ENCODE peak calls at places on chromosomes 11 and 22, in seven cellular contexts. One of them, this sample, is unnamed.

GRCh38 chr11:86039094-86039493 is 29.8 kb downstream of the PICALM start:
- DNase-seq in endodermal cell: no peak
- DNase-seq in astrocyte of the spinal cord: no peak
- DNase-seq in HFF-Myc: no peak
- DNase-seq in fibroblast of pulmonary artery: no peak
- DNase-seq in HCT116: no peak
- DNase-seq in choroid plexus epithelial cell: no peak
- DNase-seq in this sample: no peak

GRCh38 chr11:95412074-95412473 is 181.1 kb upstream of the SESN3 start:
- DNase-seq in choroid plexus epithelial cell: no peak
- DNase-seq in HFF-Myc: no peak
- DNase-seq in endodermal cell: no peak
- DNase-seq in HCT116: no peak
- DNase-seq in fibroblast of pulmonary artery: no peak
- DNase-seq in astrocyte of the spinal cord: no peak
- DNase-seq in this sample: no peak

GRCh38 chr11:112830255-112830654 is 131.0 kb upstream of the NCAM1 start:
- DNase-seq in endodermal cell: peak
- DNase-seq in astrocyte of the spinal cord: no peak
- DNase-seq in fibroblast of pulmonary artery: no peak
- DNase-seq in HCT116: no peak
- DNase-seq in HFF-Myc: no peak
- DNase-seq in choroid plexus epithelial cell: no peak
- DNase-seq in this sample: no peak

GRCh38 chr11:46281374-46281831 is 3.9 kb downstream of the CREB3L1 start:
- DNase-seq in endodermal cell: peak
- DNase-seq in fibroblast of pulmonary artery: peak
- DNase-seq in HFF-Myc: no peak
- DNase-seq in HCT116: no peak
- DNase-seq in astrocyte of the spinal cord: peak
- DNase-seq in choroid plexus epithelial cell: no peak
- DNase-seq in this sample: peak

GRCh38 chr11:124865902-124866851 is 945 bp downstream of the ROBO3 start:
- DNase-seq in fibroblast of pulmonary artery: peak
- DNase-seq in astrocyte of the spinal cord: peak
- DNase-seq in endodermal cell: peak
- DNase-seq in HCT116: no peak
- DNase-seq in HFF-Myc: no peak
- DNase-seq in choroid plexus epithelial cell: peak
- DNase-seq in this sample: peak

GRCh38 chr11:71438650-71439049 is 9.5 kb downstream of the DHCR7 start:
- DNase-seq in endodermal cell: no peak
- DNase-seq in choroid plexus epithelial cell: no peak
- DNase-seq in HCT116: no peak
- DNase-seq in fibroblast of pulmonary artery: no peak
- DNase-seq in HFF-Myc: no peak
- DNase-seq in astrocyte of the spinal cord: no peak
- DNase-seq in this sample: no peak

GRCh38 chr11:11977206-11977938 is 31.1 kb downstream of the DKK3 start:
- DNase-seq in endodermal cell: peak
- DNase-seq in fibroblast of pulmonary artery: peak
- DNase-seq in HFF-Myc: peak
- DNase-seq in HCT116: peak
- DNase-seq in choroid plexus epithelial cell: peak
- DNase-seq in astrocyte of the spinal cord: peak
- DNase-seq in this sample: peak

GRCh38 chr22:40533712-40534378 is 102.7 kb downstream of the MRTFA start:
- DNase-seq in endodermal cell: no peak
- DNase-seq in HFF-Myc: no peak
- DNase-seq in HCT116: no peak
- DNase-seq in astrocyte of the spinal cord: peak
- DNase-seq in fibroblast of pulmonary artery: peak
- DNase-seq in choroid plexus epithelial cell: peak
- DNase-seq in this sample: no peak

GRCh38 chr11:19259487-19260345 is 19.0 kb upstream of the E2F8 start:
- DNase-seq in astrocyte of the spinal cord: peak
- DNase-seq in choroid plexus epithelial cell: peak
- DNase-seq in HCT116: peak
- DNase-seq in HFF-Myc: no peak
- DNase-seq in endodermal cell: peak
- DNase-seq in fibroblast of pulmonary artery: peak
- DNase-seq in this sample: peak

GRCh38 chr11:72947229-72947628 is 133.0 kb downstream of the ATG16L2 start:
- DNase-seq in astrocyte of the spinal cord: no peak
- DNase-seq in fibroblast of pulmonary artery: no peak
- DNase-seq in HCT116: no peak
- DNase-seq in choroid plexus epithelial cell: no peak
- DNase-seq in HFF-Myc: no peak
- DNase-seq in endodermal cell: no peak
- DNase-seq in this sample: no peak

GRCh38 chr22:48089601-48090331 is 1327.3 kb downstream of the TBC1D22A start:
- DNase-seq in choroid plexus epithelial cell: peak
- DNase-seq in HFF-Myc: no peak
- DNase-seq in astrocyte of the spinal cord: no peak
- DNase-seq in fibroblast of pulmonary artery: peak
- DNase-seq in endodermal cell: peak
- DNase-seq in HCT116: no peak
- DNase-seq in this sample: no peak

GRCh38 chr11:32006799-32007388 is 84.0 kb upstream of the RCN1 start:
- DNase-seq in choroid plexus epithelial cell: peak
- DNase-seq in HCT116: peak
- DNase-seq in endodermal cell: peak
- DNase-seq in fibroblast of pulmonary artery: peak
- DNase-seq in astrocyte of the spinal cord: peak
- DNase-seq in HFF-Myc: peak
- DNase-seq in this sample: peak

GRCh38 chr22:23777776-23778575 is 5.3 kb downstream of the MMP11 start:
- DNase-seq in fibroblast of pulmonary artery: no peak
- DNase-seq in endodermal cell: no peak
- DNase-seq in choroid plexus epithelial cell: no peak
- DNase-seq in HCT116: no peak
- DNase-seq in astrocyte of the spinal cord: no peak
- DNase-seq in HFF-Myc: no peak
- DNase-seq in this sample: no peak

GRCh38 chr11:116515666-116516184 is 257.1 kb downstream of the BUD13 start:
- DNase-seq in endodermal cell: peak
- DNase-seq in astrocyte of the spinal cord: no peak
- DNase-seq in HCT116: no peak
- DNase-seq in choroid plexus epithelial cell: no peak
- DNase-seq in HFF-Myc: no peak
- DNase-seq in fibroblast of pulmonary artery: no peak
- DNase-seq in this sample: no peak

GRCh38 chr22:21992593-21993237 is 10.1 kb upstream of the TOP3B start:
- DNase-seq in HCT116: no peak
- DNase-seq in choroid plexus epithelial cell: no peak
- DNase-seq in HFF-Myc: no peak
- DNase-seq in endodermal cell: no peak
- DNase-seq in astrocyte of the spinal cord: no peak
- DNase-seq in fibroblast of pulmonary artery: no peak
- DNase-seq in this sample: no peak

GRCh38 chr11:45028921-45029680 is 78.4 kb upstream of the TP53I11 start:
- DNase-seq in astrocyte of the spinal cord: no peak
- DNase-seq in HCT116: no peak
- DNase-seq in HFF-Myc: no peak
- DNase-seq in endodermal cell: peak
- DNase-seq in fibroblast of pulmonary artery: no peak
- DNase-seq in choroid plexus epithelial cell: no peak
- DNase-seq in this sample: no peak

GRCh38 chr11:13928566-13929251 is 33.8 kb upstream of the SPON1 start:
- DNase-seq in HCT116: no peak
- DNase-seq in fibroblast of pulmonary artery: peak
- DNase-seq in HFF-Myc: peak
- DNase-seq in astrocyte of the spinal cord: peak
- DNase-seq in endodermal cell: no peak
- DNase-seq in choroid plexus epithelial cell: peak
- DNase-seq in this sample: no peak

GRCh38 chr11:62709262-62710000 is 2.0 kb downstream of the GNG3 start:
- DNase-seq in astrocyte of the spinal cord: peak
- DNase-seq in fibroblast of pulmonary artery: peak
- DNase-seq in HCT116: no peak
- DNase-seq in HFF-Myc: peak
- DNase-seq in endodermal cell: peak
- DNase-seq in choroid plexus epithelial cell: peak
- DNase-seq in this sample: peak

GRCh38 chr11:28566643-28567042 is 458.5 kb downstream of the METTL15 start:
- DNase-seq in astrocyte of the spinal cord: peak
- DNase-seq in fibroblast of pulmonary artery: peak
- DNase-seq in HCT116: peak
- DNase-seq in choroid plexus epithelial cell: peak
- DNase-seq in HFF-Myc: peak
- DNase-seq in endodermal cell: peak
- DNase-seq in this sample: peak

GRCh38 chr11:61923166-61924015 is 6.0 kb upstream of the RAB3IL1 start:
- DNase-seq in choroid plexus epithelial cell: peak
- DNase-seq in HCT116: no peak
- DNase-seq in fibroblast of pulmonary artery: peak
- DNase-seq in astrocyte of the spinal cord: peak
- DNase-seq in HFF-Myc: peak
- DNase-seq in endodermal cell: peak
- DNase-seq in this sample: no peak

GRCh38 chr11:126102436-126102894 is 39.8 kb upstream of the CDON start:
- DNase-seq in HFF-Myc: no peak
- DNase-seq in fibroblast of pulmonary artery: peak
- DNase-seq in choroid plexus epithelial cell: peak
- DNase-seq in endodermal cell: peak
- DNase-seq in astrocyte of the spinal cord: no peak
- DNase-seq in HCT116: no peak
- DNase-seq in this sample: no peak

DNA sequence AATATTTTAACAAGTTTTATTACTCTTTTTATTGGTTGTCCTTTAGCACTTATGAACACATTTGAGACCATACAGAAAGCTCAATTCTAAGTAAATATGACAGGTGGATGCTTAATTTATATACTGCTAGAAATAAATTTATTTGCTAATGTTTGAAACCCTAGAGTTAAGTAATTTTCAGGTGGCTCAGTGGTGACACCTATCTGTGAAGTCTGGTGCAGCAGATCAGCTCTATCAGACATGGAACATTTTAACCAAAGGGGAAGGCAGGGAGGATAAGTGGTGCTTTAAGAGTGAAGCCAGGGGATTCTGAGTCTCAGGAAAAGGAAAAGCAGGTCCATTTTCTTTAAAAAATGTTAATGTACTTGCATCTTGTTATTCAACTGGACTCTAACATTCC is 175.8 kb downstream of the DSCAML1 start:
- DNase-seq in HFF-Myc: no peak
- DNase-seq in astrocyte of the spinal cord: peak
- DNase-seq in endodermal cell: no peak
- DNase-seq in choroid plexus epithelial cell: peak
- DNase-seq in HCT116: peak
- DNase-seq in fibroblast of pulmonary artery: peak
- DNase-seq in this sample: no peak
- TF ChIP-seq CTCF in HFF-Myc: peak
- TF ChIP-seq CTCF in astrocyte of the spinal cord: peak
- TF ChIP-seq CTCF in endodermal cell: peak
- TF ChIP-seq CTCF in choroid plexus epithelial cell: peak
- TF ChIP-seq CTCF in HCT116: peak
- TF ChIP-seq CTCF in fibroblast of pulmonary artery: peak
- TF ChIP-seq CTCF in this sample: peak

DNA sequence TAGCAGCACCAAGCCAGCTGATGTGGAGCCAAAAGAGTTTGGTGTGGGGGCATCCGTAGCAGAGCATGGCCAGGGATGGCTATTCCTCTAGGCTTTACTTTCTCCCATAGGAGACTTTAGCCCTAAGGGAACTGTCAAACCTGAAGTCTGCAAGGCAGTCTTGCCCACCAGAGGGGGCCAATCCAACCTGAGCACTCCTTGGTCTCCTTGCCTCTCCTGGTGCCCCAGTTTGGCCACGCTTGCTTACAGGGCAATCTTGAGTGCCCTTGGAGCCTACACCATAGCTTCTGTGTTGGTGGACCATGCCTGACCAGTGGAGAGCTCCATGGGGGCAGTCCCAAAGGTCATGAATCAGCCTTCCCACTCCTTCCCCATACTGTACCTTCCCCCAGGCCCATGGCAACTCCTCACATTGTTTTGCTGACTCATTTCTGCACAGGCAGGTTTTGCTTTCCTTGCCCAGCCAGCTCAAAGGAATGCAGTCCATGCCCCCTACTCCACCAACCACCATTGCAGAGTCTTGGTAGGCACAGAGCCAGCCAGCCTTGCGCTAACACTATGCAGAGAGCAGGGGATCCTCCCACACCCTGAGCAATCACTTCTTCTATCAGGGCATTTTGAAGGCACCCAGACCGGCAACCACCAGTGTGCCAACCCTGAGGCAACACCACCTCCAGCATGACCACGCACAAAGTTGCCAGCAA is 1421.2 kb upstream of the RAG2 start:
- DNase-seq in HFF-Myc: no peak
- DNase-seq in astrocyte of the spinal cord: peak
- DNase-seq in endodermal cell: peak
- DNase-seq in choroid plexus epithelial cell: peak
- DNase-seq in fibroblast of pulmonary artery: peak
- DNase-seq in HCT116: no peak
- DNase-seq in this sample: peak
- TF ChIP-seq CTCF in HFF-Myc: no peak
- TF ChIP-seq CTCF in astrocyte of the spinal cord: peak
- TF ChIP-seq CTCF in endodermal cell: peak
- TF ChIP-seq CTCF in choroid plexus epithelial cell: peak
- TF ChIP-seq CTCF in fibroblast of pulmonary artery: no peak
- TF ChIP-seq CTCF in HCT116: no peak
- TF ChIP-seq CTCF in this sample: no peak

DNA sequence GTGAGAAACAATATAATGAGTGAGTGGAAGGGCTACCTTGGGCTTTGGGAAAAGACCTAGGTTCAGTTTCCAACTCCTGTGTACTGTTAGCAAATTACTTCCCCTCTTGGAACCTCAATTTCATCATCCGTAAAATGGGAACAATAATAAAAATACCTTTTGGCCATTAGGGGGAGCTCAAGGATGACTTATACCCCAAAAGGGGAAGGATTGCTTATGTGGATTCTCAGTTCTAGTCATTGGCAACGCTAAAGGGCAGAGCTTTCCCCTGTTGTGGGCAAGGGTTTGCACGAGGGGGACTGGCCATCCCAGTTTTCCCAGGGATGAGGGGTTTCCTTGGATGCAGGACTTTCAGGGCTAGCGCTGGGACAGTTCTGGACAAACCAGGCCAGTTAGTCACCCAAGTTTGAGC is 3.1 kb upstream of the COMMD9 start:
- DNase-seq in choroid plexus epithelial cell: peak
- DNase-seq in HFF-Myc: no peak
- DNase-seq in fibroblast of pulmonary artery: peak
- DNase-seq in HCT116: peak
- DNase-seq in astrocyte of the spinal cord: peak
- DNase-seq in endodermal cell: peak
- DNase-seq in this sample: peak
- TF ChIP-seq CTCF in choroid plexus epithelial cell: peak
- TF ChIP-seq CTCF in HFF-Myc: peak
- TF ChIP-seq CTCF in fibroblast of pulmonary artery: peak
- TF ChIP-seq CTCF in HCT116: peak
- TF ChIP-seq CTCF in astrocyte of the spinal cord: peak
- TF ChIP-seq CTCF in endodermal cell: peak
- TF ChIP-seq CTCF in this sample: peak

DNA sequence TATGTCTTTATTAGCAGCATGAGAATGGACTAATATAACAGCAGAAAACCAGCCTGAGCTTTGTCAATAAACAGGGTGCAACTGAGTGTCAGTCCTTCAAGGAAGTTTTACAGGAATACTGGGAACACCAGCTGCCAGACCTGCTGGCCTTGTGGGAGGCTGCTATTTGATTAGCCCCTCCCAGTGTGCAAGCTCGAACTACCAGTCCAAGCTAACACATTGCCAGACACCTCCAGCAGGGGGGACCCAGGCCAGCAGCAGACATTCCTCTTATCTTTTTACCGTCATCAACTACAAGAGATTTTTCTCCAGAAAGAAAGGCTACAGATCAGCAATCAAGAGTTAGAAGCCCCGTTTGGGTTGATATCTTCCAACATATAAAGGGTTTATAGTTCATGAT is 942.8 kb upstream of the TENM4 start:
- DNase-seq in endodermal cell: peak
- DNase-seq in fibroblast of pulmonary artery: no peak
- DNase-seq in choroid plexus epithelial cell: no peak
- DNase-seq in astrocyte of the spinal cord: no peak
- DNase-seq in HCT116: no peak
- DNase-seq in HFF-Myc: no peak
- DNase-seq in this sample: no peak
- TF ChIP-seq CTCF in endodermal cell: peak
- TF ChIP-seq CTCF in fibroblast of pulmonary artery: no peak
- TF ChIP-seq CTCF in choroid plexus epithelial cell: no peak
- TF ChIP-seq CTCF in astrocyte of the spinal cord: no peak
- TF ChIP-seq CTCF in HCT116: no peak
- TF ChIP-seq CTCF in HFF-Myc: no peak
- TF ChIP-seq CTCF in this sample: no peak

This sample was measured in endothelial cell.